ENCODE peak calls at places on chromosomes 12 and 14, in nine cellular contexts. R is nephron progenitor cell, S is endothelial cell, P is neural crest cell, E is adrenal gland, W is Peyer's patch, D is HFF-Myc, A is GM13976, Y is heart right ventricle. J is an unnamed sample.

GRCh38 chr14:103825103-103825502 is 22.3 kb downstream of the PPP1R13B start:
- DNase-seq in R (no peak), S (no peak), P (no peak), E (no peak), W (no peak), D (no peak), A (no peak), Y (no peak), J (no peak)

GRCh38 chr12:89593873-89594272 is 68.0 kb upstream of the POC1B start:
- DNase-seq in R (no peak), S (no peak), P (no peak), E (no peak), W (no peak), D (no peak), A (no peak), Y (no peak), J (no peak)

GRCh38 chr14:71803539-71804260 is 128.5 kb upstream of the RGS6 start:
- DNase-seq in R (no peak), S (no peak), P (no peak), E (no peak), W (no peak), D (peak), A (no peak), Y (no peak), J (no peak)

GRCh38 chr12:111409403-111410228 is 3.9 kb downstream of the SH2B3 start:
- DNase-seq in R (peak), S (no peak), P (peak), E (peak), W (peak), D (no peak), A (peak), Y (peak), J (no peak)

GRCh38 chr14:50222061-50222613 is 9.2 kb downstream of the SOS2 start:
- DNase-seq in R (no peak), S (no peak), P (no peak), E (no peak), W (no peak), D (no peak), A (no peak), Y (no peak), J (no peak)

GRCh38 chr12:30191701-30192455 is 408.1 kb upstream of the TMTC1 start:
- DNase-seq in R (peak), S (no peak), P (no peak), E (no peak), W (no peak), D (no peak), A (no peak), Y (no peak), J (no peak)

GRCh38 chr14:80787876-80788275 is 153.7 kb downstream of the CEP128 start:
- DNase-seq in R (no peak), S (no peak), P (no peak), E (no peak), W (no peak), D (no peak), A (no peak), Y (no peak), J (no peak)

GRCh38 chr14:70919774-70920173 is 12.5 kb downstream of the PCNX1 start:
- DNase-seq in R (no peak), S (no peak), P (no peak), E (no peak), W (no peak), D (no peak), A (no peak), Y (no peak), J (no peak)

GRCh38 chr14:63524537-63525155 is 18.5 kb downstream of the PPP2R5E start:
- DNase-seq in R (no peak), S (no peak), P (no peak), E (no peak), W (peak), D (no peak), A (no peak), Y (no peak), J (no peak)

GRCh38 chr14:55609681-55610080 is 29.7 kb downstream of the KTN1 start:
- DNase-seq in R (no peak), S (no peak), P (no peak), E (no peak), W (no peak), D (no peak), A (no peak), Y (no peak), J (no peak)

GRCh38 chr12:59370933-59371332 is 224.9 kb upstream of the SLC16A7 start:
- DNase-seq in R (no peak), S (no peak), P (no peak), E (no peak), W (no peak), D (no peak), A (no peak), Y (no peak), J (no peak)

GRCh38 chr14:23539209-23539866 is 12.2 kb downstream of the ZFHX2 start:
- DNase-seq in R (peak), S (peak), P (peak), E (no peak), W (no peak), D (no peak), A (peak), Y (no peak), J (no peak)

GRCh38 chr12:100331871-100332270 is 25.0 kb upstream of the SLC17A8 start:
- DNase-seq in R (no peak), S (no peak), P (no peak), E (no peak), W (no peak), D (no peak), A (no peak), Y (no peak), J (no peak)

GRCh38 chr12:50415899-50416479 is 15.3 kb downstream of the LARP4 start:
- DNase-seq in R (no peak), S (no peak), P (no peak), E (no peak), W (no peak), D (no peak), A (no peak), Y (no peak), J (no peak)

GRCh38 chr14:76154539-76155126 is 2.9 kb downstream of the GPATCH2L start:
- DNase-seq in R (no peak), S (no peak), P (no peak), E (no peak), W (no peak), D (no peak), A (no peak), Y (no peak), J (no peak)

GRCh38 chr12:131852551-131853299 is 24.5 kb downstream of the MMP17 start:
- DNase-seq in R (no peak), S (no peak), P (no peak), E (no peak), W (peak), D (no peak), A (no peak), Y (no peak), J (no peak)

GRCh38 chr14:68027276-68027675 is 207.7 kb downstream of the RAD51B start:
- DNase-seq in R (no peak), S (no peak), P (no peak), E (no peak), W (no peak), D (no peak), A (no peak), Y (no peak), J (no peak)

GRCh38 chr12:14948672-14949071 is 10.3 kb upstream of the ERP27 start:
- DNase-seq in R (no peak), S (peak), P (no peak), E (no peak), W (peak), D (peak), A (peak), Y (no peak), J (peak)

GRCh38 chr12:52921488-52922165 is 16.8 kb upstream of the KRT8 start:
- DNase-seq in R (no peak), S (no peak), P (no peak), E (no peak), W (no peak), D (no peak), A (no peak), Y (no peak), J (no peak)

GRCh38 chr14:85558505-85558904 is 28.6 kb downstream of the FLRT2 start:
- DNase-seq in R (no peak), S (no peak), P (no peak), E (no peak), W (no peak), D (no peak), A (no peak), Y (no peak), J (no peak)

GRCh38 chr12:92199846-92200576 is 54.4 kb upstream of the BTG1 start:
- DNase-seq in R (no peak), S (no peak), P (no peak), E (no peak), W (no peak), D (no peak), A (no peak), Y (no peak), J (no peak)

GRCh38 chr12:120346681-120347080 is 19.1 kb upstream of the PLA2G1B start:
- DNase-seq in R (no peak), S (no peak), P (no peak), E (no peak), W (no peak), D (no peak), A (no peak), Y (no peak), J (no peak)

GRCh38 chr12:23566133-23566532 is 383.3 kb downstream of the SOX5 start:
- DNase-seq in R (no peak), S (no peak), P (no peak), E (no peak), W (no peak), D (no peak), A (no peak), Y (no peak), J (no peak)

GRCh38 chr14:35883677-35884293 is 57.6 kb downstream of the BRMS1L start:
- DNase-seq in R (peak), S (peak), P (peak), E (no peak), W (no peak), D (no peak), A (peak), Y (no peak), J (no peak)

GRCh38 chr12:119204716-119205285 is 26.1 kb downstream of the HSPB8 start:
- DNase-seq in R (no peak), S (no peak), P (no peak), E (no peak), W (no peak), D (no peak), A (no peak), Y (no peak), J (no peak)

GRCh38 chr12:48351022-48351708 is 446 bp upstream of the ZNF641 start:
- DNase-seq in R (no peak), S (peak), P (peak), E (peak), W (peak), D (peak), A (no peak), Y (no peak), J (peak)

GRCh38 chr14:97024300-97024699 is 227.1 kb downstream of the VRK1 start:
- DNase-seq in R (no peak), S (no peak), P (no peak), E (no peak), W (no peak), D (no peak), A (no peak), Y (no peak), J (no peak)

DNA sequence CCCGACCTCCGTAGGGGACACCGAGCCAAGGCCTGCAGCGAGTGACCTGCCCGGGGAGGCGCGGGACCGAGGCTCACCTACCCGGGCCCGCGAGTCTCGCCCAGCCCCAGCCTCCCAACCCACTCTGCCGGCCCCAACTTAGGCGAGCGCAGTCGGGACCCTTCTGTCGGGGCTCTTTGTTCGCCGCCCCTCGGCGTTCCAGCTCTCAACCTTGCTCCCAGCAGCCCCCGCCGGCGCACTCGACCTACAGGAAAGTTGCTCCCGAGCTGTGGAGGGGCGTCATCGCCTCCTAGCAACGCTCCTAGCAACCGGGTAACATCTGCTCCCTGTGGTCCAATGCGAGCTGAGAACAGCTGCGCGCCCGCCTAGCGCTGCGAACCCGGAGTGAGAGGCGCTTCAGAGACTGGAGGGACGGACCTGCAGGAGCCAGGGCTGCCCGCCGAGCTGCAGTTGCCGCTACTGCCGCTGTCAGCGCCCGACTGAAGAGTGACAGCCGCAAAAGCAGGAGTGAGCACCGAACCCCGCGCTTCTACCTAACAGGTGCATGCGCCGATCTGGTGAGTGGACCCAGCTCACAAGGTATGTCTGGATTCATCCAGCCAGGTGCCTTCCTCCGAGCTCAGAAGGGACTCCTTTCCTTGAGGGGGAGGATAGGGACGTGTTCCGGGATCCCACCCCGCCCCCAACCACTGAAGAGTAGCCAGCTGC is 354.9 kb downstream of the SNAPC1 start:
- DNase-seq in R (peak), S (peak), P (peak), E (peak), W (peak), D (peak), A (peak), Y (peak), J (no peak)
- TF ChIP-seq CTCF in R (peak), S (peak), P (peak), E (no peak), W (peak), D (peak), A (peak), Y (peak), J (no peak)

DNA sequence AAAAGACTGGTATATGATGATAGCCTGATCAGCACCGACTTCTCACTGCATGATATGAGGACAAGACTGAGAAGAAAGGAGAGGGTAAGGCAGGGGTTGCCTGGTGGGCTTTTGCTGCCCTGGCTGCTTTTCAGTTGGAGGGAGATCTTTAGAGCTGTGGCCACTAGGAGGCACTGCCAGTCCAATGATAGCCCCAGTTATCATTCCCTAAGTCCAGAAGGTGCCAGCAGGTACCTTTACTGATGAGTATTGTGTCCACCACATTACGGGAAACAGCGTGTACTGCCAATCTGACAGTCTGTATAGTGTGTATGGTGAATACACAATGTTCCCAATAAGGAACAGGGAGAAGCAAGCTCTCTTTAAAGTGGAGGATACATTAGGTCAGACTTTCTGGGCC is 55.8 kb upstream of the CCDC175 start:
- DNase-seq in R (peak), S (peak), P (peak), E (no peak), W (peak), D (no peak), A (peak), Y (no peak), J (no peak)
- TF ChIP-seq CTCF in R (peak), S (peak), P (peak), E (no peak), W (peak), D (peak), A (peak), Y (peak), J (peak)

GRCh38 chr12:26122681-26123481 is 2.0 kb downstream of the BHLHE41 start:
- DNase-seq in R (peak), S (peak), P (peak), E (peak), W (peak), D (peak), A (peak), Y (peak), J (peak)
- TF ChIP-seq CTCF in R (no peak), S (no peak), P (no peak), E (no peak), W (peak), D (peak), A (peak), Y (peak), J (peak)

GRCh38 chr14:44988694-44989093 is 26.7 kb downstream of the TOGARAM1 start:
- DNase-seq in R (peak), S (no peak), P (no peak), E (no peak), W (no peak), D (no peak), A (no peak), Y (peak), J (no peak)
- TF ChIP-seq CTCF in R (no peak), S (no peak), P (no peak), E (no peak), W (no peak), D (no peak), A (no peak), Y (no peak), J (no peak)

DNA sequence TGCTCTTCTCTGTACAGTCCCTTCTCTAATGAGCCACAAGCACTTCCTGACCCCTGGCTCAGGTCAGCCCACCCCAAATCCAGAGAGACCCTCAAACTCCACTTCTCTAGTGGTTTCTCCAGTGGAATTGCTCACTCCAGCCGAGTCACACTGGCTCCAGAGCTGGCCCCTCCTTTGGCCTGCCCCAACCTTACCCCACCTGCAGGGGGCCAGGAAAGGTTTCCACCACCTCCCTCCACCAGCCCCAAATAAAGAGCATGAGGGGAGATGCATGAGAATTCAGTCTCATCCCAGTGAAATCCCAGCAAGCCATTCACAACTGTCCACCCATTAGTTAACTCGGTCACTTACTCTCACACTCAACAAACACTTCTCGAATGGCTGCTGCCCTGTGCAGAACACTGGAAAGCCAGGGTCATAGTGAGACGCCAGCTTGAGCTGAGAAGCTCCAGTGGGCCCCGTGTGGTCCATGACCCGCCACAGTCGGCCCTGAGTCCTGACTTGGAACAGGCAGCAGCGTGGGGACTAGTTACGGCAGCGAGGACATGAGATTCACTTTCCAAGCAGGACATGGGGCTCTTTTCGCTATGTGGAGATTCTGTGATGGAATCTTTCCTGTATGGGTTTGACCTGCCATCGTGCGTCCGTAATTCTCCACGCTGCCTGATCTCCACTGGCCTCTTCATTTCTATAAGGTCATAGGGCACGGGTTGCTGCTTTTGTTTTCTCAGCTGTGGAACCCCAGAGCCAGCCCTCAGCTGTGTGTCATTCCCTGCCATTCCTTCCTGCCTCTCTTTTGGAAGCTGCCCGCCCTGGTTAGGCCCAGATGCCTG is 44.2 kb downstream of the SLC6A12 start:
- DNase-seq in R (peak), S (peak), P (no peak), E (no peak), W (no peak), D (no peak), A (no peak), Y (no peak), J (no peak)
- TF ChIP-seq CTCF in R (peak), S (peak), P (peak), E (no peak), W (no peak), D (no peak), A (no peak), Y (no peak), J (no peak)

GRCh38 chr14:64704743-64705405 is 650 bp downstream of the PLEKHG3 start:
- DNase-seq in R (peak), S (peak), P (peak), E (no peak), W (peak), D (no peak), A (no peak), Y (peak), J (no peak)

GRCh38 chr14:64702493-64703392 is 1.5 kb upstream of the PLEKHG3 start:
- DNase-seq in R (peak), S (peak), P (no peak), E (no peak), W (peak), D (no peak), A (no peak), Y (peak), J (no peak)

GRCh38 chr14:64703393-64704144 is 655 bp upstream of the PLEKHG3 start:
- DNase-seq in R (no peak), S (peak), P (no peak), E (no peak), W (no peak), D (no peak), A (no peak), Y (no peak), J (no peak)

GRCh38 chr14:64705406-64706118 is 1.3 kb downstream of the PLEKHG3 start:
- DNase-seq in R (peak), S (no peak), P (no peak), E (no peak), W (peak), D (no peak), A (no peak), Y (peak), J (no peak)

DNA sequence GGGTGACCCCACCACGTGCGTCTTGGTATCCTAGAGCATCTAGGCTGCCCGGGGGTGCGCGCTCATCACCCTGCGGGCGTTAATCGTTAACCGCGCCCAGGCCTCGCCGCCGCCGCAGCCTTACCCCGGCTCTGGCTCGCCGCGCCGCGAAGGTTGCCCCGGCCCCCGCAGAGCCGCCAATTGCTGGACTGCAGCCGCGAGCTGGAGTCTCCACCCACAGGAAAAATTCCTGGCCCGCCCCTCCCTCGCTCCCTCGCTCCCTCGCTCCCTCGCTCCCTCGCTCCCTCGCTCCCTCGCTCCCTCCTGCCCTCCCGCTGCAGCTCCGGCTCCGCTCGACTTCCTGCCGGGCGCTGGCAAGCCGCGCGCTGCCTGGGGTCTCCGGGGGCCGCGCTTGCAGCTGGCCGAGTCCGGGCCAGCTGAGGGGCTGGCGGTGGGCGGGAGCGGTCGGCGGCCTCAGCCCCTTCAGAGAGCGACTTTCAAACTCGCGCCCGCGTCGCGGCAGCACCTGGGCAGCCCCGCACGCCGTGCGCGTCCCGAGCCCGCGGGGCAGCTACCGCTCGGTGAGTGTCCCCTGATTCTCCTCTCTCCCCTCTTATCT is at the start of gene PLEKHG3:
- DNase-seq in R (peak), S (peak), P (peak), E (peak), W (peak), D (no peak), A (no peak), Y (peak), J (no peak)
- TF ChIP-seq CTCF in R (no peak), S (no peak), P (no peak), E (no peak), W (no peak), D (no peak), A (no peak), Y (peak), J (no peak)

DNA sequence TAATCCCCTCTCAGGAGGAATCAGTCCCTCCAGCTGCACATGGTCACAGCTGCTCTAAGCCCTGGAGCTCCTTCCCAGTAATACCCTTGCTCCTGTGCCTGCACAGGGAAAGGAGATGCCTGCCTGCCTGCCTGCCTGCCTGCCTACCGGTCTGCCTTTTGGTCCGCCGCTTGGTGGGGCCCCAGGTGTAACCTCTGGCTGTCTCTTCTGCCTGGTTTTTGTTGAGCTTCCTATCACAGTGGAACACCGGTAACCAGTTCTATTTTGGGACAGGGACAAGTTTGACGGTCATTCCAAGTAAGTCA is 99.8 kb downstream of the DAD1 start:
- DNase-seq in R (no peak), S (no peak), P (no peak), E (no peak), W (peak), D (no peak), A (no peak), Y (no peak), J (no peak)
- TF ChIP-seq CTCF in R (no peak), S (no peak), P (no peak), E (no peak), W (no peak), D (no peak), A (no peak), Y (no peak), J (no peak)